ENCODE peak calls at places on chromosome 6, in four cellular contexts. V is ELR, W is HTR-8/SVneo, Q is dermis blood vessel endothelial cell. H is an unnamed sample.

GRCh38 chr6:10719386-10720228 is 3.3 kb upstream of the TMEM14C start:
- DNase-seq in W (no peak), Q (peak), V (peak), H (no peak)

GRCh38 chr6:107627928-107628327 is 138.0 kb downstream of the SOBP start:
- DNase-seq in W (no peak), V (no peak), Q (no peak), H (no peak)

GRCh38 chr6:4478098-4478497 is 298.1 kb upstream of the CDYL start:
- DNase-seq in V (no peak), W (no peak), Q (no peak), H (no peak)

GRCh38 chr6:53616450-53617357 is 48.9 kb downstream of the KLHL31 start:
- DNase-seq in V (no peak), Q (no peak), W (no peak), H (no peak)

GRCh38 chr6:30985490-30985889 is 2.0 kb downstream of the MUC21 start:
- DNase-seq in V (no peak), Q (no peak), W (no peak), H (no peak)

GRCh38 chr6:593139-593906 is 63.6 kb downstream of the HUS1B start:
- DNase-seq in V (peak), Q (peak), W (peak), H (peak)

GRCh38 chr6:7300890-7301289 is 12.1 kb downstream of the SSR1 start:
- DNase-seq in Q (no peak), W (no peak), V (no peak), H (no peak)

GRCh38 chr6:105459884-105460283 is 57.0 kb upstream of the PREP start:
- DNase-seq in Q (peak), V (peak), W (no peak), H (no peak)

GRCh38 chr6:160379464-160379863 is 31.3 kb downstream of the SLC22A3 start:
- DNase-seq in Q (no peak), W (no peak), V (peak), H (no peak)

GRCh38 chr6:36984581-36985383 is 1.2 kb downstream of the MTCH1 start:
- DNase-seq in W (peak), V (peak), Q (peak), H (peak)

GRCh38 chr6:180295-180694 is 112.0 kb upstream of the DUSP22 start:
- DNase-seq in W (no peak), V (no peak), Q (no peak), H (no peak)

GRCh38 chr6:157668690-157669089 is 154.4 kb upstream of the SNX9 start:
- DNase-seq in Q (no peak), V (no peak), W (no peak), H (no peak)

GRCh38 chr6:41696788-41697187 is 38.6 kb downstream of the TFEB start:
- DNase-seq in Q (no peak), V (no peak), W (no peak), H (no peak)

GRCh38 chr6:117495425-117495824 is 13.0 kb downstream of the DCBLD1 start:
- DNase-seq in Q (no peak), V (no peak), W (no peak), H (no peak)

GRCh38 chr6:146542881-146543210 is 787 bp upstream of the RAB32 start:
- DNase-seq in Q (peak), W (no peak), V (no peak), H (no peak)

GRCh38 chr6:40343318-40343886 is 243.8 kb downstream of the LRFN2 start:
- DNase-seq in W (no peak), Q (no peak), V (no peak), H (no peak)

GRCh38 chr6:41596096-41596685 is 42.1 kb upstream of the MDFI start:
- DNase-seq in V (no peak), Q (no peak), W (no peak), H (no peak)

GRCh38 chr6:108726726-108727339 is 121.4 kb upstream of the ARMC2 start:
- DNase-seq in V (no peak), W (no peak), Q (no peak), H (no peak)

GRCh38 chr6:88952065-88952704 is 11.2 kb downstream of the RNGTT start:
- DNase-seq in V (peak), W (no peak), Q (no peak), H (no peak)

GRCh38 chr6:151962246-151962846 is 154.9 kb downstream of the ESR1 start:
- DNase-seq in V (peak), W (no peak), Q (no peak), H (no peak)

GRCh38 chr6:17965397-17965796 is 22.0 kb downstream of the KIF13A start:
- DNase-seq in V (peak), Q (peak), W (no peak), H (no peak)